ENCODE peak calls at places on chromosomes 13 and 19, in eight cellular contexts. I is OCI-LY7; F is cardiac muscle cell; J is body of pancreas; L is CD8-positive, alpha-beta T cell; H is heart left ventricle; U is psoas muscle; R is neural progenitor cell. P is an unnamed sample.

GRCh38 chr13:21463424-21463823 is 4.3 kb upstream of the ZDHHC20 start:
- DNase-seq in I (no peak), F (no peak), J (no peak), L (no peak), H (no peak), U (no peak), R (peak), P (no peak)

GRCh38 chr19:48475369-48476068 is 6.3 kb downstream of the CYTH2 start:
- DNase-seq in I (no peak), F (no peak), J (no peak), L (no peak), H (no peak), U (no peak), R (no peak), P (no peak)

GRCh38 chr19:16435999-16436650 is 35.6 kb downstream of the EPS15L1 start:
- DNase-seq in I (no peak), F (peak), J (no peak), L (no peak), H (no peak), U (no peak), R (no peak), P (no peak)

GRCh38 chr13:113483504-113484287 is 6.8 kb downstream of the DCUN1D2 start:
- DNase-seq in I (no peak), F (no peak), J (no peak), L (no peak), H (no peak), U (no peak), R (peak), P (no peak)

GRCh38 chr13:39405107-39405506 is 197.9 kb downstream of the LHFPL6 start:
- DNase-seq in I (no peak), F (no peak), J (no peak), L (no peak), H (no peak), U (no peak), R (no peak), P (no peak)

GRCh38 chr13:104385409-104385808 is 1319.2 kb upstream of the SLC10A2 start:
- DNase-seq in I (no peak), F (peak), J (no peak), L (no peak), H (no peak), U (no peak), R (no peak), P (no peak)

GRCh38 chr19:38565686-38566105 is 52.1 kb downstream of the MAP4K1 start:
- DNase-seq in I (no peak), F (no peak), J (no peak), L (no peak), H (no peak), U (no peak), R (no peak), P (no peak)

GRCh38 chr13:55439450-55439849 is 1701.3 kb upstream of the PRR20A start:
- DNase-seq in I (no peak), F (no peak), J (no peak), L (no peak), H (no peak), U (no peak), R (peak), P (no peak)

GRCh38 chr19:7986321-7987083 is 18.9 kb downstream of the ELAVL1 start:
- DNase-seq in I (no peak), F (peak), J (no peak), L (no peak), H (no peak), U (no peak), R (no peak), P (no peak)

GRCh38 chr13:25602206-25602605 is 230.4 kb downstream of the ATP8A2 start:
- DNase-seq in I (no peak), F (no peak), J (no peak), L (no peak), H (no peak), U (no peak), R (no peak), P (no peak)

GRCh38 chr13:114107686-114108081 is 24.7 kb downstream of the RASA3 start:
- DNase-seq in I (no peak), F (peak), J (no peak), L (no peak), H (no peak), U (peak), R (no peak), P (no peak)

GRCh38 chr19:42335971-42336370 is 10.5 kb downstream of the MEGF8 start:
- DNase-seq in I (no peak), F (no peak), J (no peak), L (no peak), H (no peak), U (no peak), R (no peak), P (no peak)

GRCh38 chr19:17623224-17623935 is 64.8 kb downstream of the UNC13A start:
- DNase-seq in I (no peak), F (no peak), J (no peak), L (no peak), H (no peak), U (no peak), R (no peak), P (no peak)

DNA sequence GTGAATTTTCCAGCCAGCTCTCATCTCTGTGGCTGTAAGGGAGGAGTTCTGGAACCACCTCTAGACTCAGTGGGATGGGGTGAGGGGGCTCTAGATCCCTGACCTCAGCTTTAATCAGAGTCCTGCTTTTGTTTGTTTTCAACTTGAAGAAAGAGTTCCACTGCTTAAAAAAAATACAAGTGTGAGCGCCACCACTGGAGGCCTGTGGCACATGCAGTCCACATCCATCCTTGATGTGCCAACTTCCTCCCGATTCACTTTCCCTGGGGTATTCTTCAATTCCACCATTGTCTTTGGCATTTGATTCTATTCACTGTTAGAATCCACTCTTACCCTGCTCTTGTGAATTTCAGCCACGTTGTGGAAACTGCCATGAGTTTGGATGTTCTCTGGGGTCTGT is 62.4 kb upstream of the GJB6 start:
- DNase-seq in I (no peak), F (no peak), J (no peak), L (no peak), H (no peak), U (no peak), R (peak), P (no peak)
- TF ChIP-seq CTCF in I (peak), F (peak), J (no peak), L (no peak), H (no peak), U (no peak), R (peak), P (no peak)

GRCh38 chr19:47428177-47428894 is 9.0 kb upstream of the MEIS3 start:
- DNase-seq in I (peak), F (peak), J (peak), L (peak), H (peak), U (peak), R (peak), P (no peak)
- H3K27ac ChIP-seq in I (peak), F (peak), J (no peak), L (no peak), H (no peak), U (no peak), R (no peak), P (no peak)

GRCh38 chr13:46797468-46798237 is 692 bp upstream of the ESD start:
- DNase-seq in I (no peak), F (no peak), J (no peak), L (no peak), H (no peak), U (no peak), R (peak), P (no peak)

GRCh38 chr13:46799139-46799538 is 2.2 kb upstream of the ESD start:
- DNase-seq in I (no peak), F (no peak), J (no peak), L (no peak), H (no peak), U (no peak), R (no peak), P (no peak)

GRCh38 chr13:46796515-46797467 is at the start of gene ESD:
- DNase-seq in I (peak), F (peak), J (peak), L (peak), H (peak), U (peak), R (peak), P (peak)

GRCh38 chr13:46796129-46796514 is 839 bp downstream of the ESD start:
- DNase-seq in I (no peak), F (no peak), J (no peak), L (no peak), H (no peak), U (no peak), R (no peak), P (no peak)

DNA sequence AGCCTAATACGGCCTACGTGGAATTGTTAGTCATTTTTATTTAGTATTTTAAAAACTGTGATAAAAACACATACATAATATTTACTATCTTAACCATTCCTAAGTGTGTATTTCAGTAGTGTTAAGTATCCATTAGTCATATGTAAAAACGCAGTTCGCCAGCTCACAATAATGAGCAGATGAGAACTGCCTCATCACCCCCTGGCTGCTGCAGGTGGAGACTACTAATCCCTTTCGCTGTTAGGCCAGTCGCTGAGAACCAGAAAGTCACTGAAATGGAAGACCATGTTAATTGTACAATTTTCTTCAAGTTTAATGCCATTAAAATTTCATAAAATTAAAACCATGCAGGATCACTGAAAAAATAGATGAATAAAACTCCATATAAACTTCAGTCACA is 1.6 kb downstream of the ESD start:
- DNase-seq in I (no peak), F (no peak), J (no peak), L (no peak), H (no peak), U (no peak), R (peak), P (no peak)
- H3K4me3 ChIP-seq in I (no peak), F (no peak), J (no peak), L (no peak), H (no peak), U (peak), R (peak), P (peak)

DNA sequence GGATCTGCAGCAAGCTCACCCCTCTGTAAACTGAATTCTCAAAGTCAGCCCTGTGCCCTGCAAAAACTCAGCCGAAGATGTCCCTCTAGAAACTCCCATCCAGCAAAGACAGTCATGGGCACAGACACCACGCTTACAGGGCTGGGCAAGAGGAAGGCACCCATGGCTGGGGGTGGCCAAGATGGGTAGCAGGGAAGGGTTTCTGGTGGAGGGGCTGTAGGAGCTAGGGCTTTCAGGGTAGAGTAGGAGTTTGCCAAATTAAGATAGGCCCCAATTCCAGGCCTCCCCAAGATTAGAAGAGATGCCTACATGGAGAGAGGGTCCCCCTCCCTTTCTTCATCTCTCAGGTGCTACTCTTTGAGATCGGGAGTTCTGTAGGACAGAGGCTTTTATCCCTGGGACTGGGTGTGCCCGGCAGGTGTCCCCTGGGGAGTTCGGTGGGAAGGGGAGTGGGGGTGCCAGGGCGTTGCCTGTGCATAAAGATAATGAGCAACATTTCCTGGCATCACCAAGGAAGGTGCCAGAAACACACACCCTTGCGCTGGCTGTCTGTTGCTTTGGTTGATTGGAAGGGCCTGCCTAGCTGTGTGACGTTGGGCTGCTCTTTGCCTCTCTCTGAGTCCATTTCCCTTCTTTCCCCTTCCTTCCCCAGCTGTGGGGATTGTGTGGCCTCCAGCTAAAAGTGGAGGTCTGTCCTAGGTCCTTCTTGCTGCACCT is 9.4 kb downstream of the NRTN start:
- DNase-seq in I (no peak), F (no peak), J (no peak), L (no peak), H (no peak), U (no peak), R (no peak), P (no peak)
- TF ChIP-seq CTCF in I (no peak), F (no peak), J (no peak), L (no peak), H (no peak), U (no peak), R (no peak), P (no peak)

GRCh38 chr13:111359237-111359915 is 38.9 kb downstream of the TEX29 start:
- DNase-seq in I (no peak), F (no peak), J (no peak), L (no peak), H (no peak), U (no peak), R (peak), P (no peak)
- H3K27ac ChIP-seq in I (no peak), F (no peak), J (no peak), L (no peak), H (no peak), U (no peak), R (no peak), P (no peak)

GRCh38 chr19:5542665-5543064 is 25.1 kb downstream of the TINCR start:
- DNase-seq in I (no peak), F (peak), J (no peak), L (no peak), H (no peak), U (no peak), R (peak), P (no peak)
- H3K4me3 ChIP-seq in I (no peak), F (no peak), J (no peak), L (no peak), H (no peak), U (no peak), R (no peak), P (no peak)

GRCh38 chr19:794989-795658 is 2.1 kb upstream of the PTBP1 start:
- DNase-seq in I (no peak), F (no peak), J (no peak), L (no peak), H (peak), U (peak), R (no peak), P (no peak)

GRCh38 chr19:797528-798414 is 519 bp downstream of the PTBP1 start:
- DNase-seq in I (peak), F (peak), J (peak), L (peak), H (peak), U (peak), R (peak), P (peak)

GRCh38 chr19:795691-796581 is 1.3 kb upstream of the PTBP1 start:
- DNase-seq in I (no peak), F (no peak), J (no peak), L (no peak), H (no peak), U (peak), R (no peak), P (no peak)

GRCh38 chr19:798415-799075 is 1.3 kb downstream of the PTBP1 start:
- DNase-seq in I (peak), F (no peak), J (peak), L (no peak), H (peak), U (peak), R (peak), P (no peak)

DNA sequence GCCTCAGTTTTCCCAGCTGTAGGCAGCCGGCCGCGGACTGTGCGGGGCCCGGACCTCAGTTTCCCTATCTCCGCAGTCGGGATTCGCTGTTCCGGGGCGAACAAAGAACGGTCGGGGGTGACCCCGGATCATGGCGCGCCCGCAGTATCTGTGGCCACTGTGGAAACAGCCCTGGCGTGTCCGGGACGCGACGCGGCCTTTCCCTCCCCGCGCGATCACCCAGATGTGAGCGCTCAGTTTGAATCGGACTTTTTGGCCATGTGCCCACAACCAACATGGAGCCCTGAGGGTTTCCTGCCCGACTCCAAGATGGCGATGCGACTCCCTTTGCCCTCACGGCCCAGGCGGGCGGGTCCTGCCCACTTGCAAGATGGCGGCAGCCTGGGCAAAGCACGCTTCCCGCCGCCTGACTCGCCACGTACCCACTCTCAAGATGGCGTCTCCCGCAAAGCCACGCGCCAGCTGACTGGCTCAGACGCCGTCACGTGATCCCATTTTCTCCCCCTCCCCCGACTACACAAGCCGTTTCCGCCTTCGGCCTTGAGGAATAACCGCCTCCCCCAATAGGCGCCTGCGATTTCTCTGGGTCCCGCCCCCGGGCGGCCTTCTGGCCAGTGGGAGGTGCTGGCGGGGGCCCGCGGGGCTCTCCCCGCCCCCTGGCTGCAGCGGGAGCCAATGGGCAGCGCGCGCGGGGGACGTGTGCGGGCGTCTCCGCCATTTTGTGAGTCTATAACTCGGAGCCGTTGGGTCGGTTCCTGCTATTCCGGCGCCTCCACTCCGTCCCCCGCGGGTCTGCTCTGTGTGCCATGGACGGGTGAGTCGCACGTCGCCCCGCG is at the start of gene PTBP1:
- DNase-seq in I (peak), F (peak), J (peak), L (peak), H (peak), U (peak), R (peak), P (peak)
- TF ChIP-seq CTCF in I (no peak), F (peak), J (no peak), L (no peak), H (no peak), U (no peak), R (no peak), P (no peak)

P was measured in coronary artery.